ENCODE peak calls at places on chromosomes 5 and 9, in ten cellular contexts. One of them, this sample, is unnamed.
A peak's percentile ranks its signal among the peaks of the same experiment; 100 is the strongest.

GRCh38 chr9:83920469-83920941 is 727 bp downstream of the KIF27 start:
- DNase-seq in M059J: peak; percentile 71
- DNase-seq in WTC11: no peak
- DNase-seq in heart left ventricle: no peak
- DNase-seq in non-pigmented ciliary epithelial cell: no peak
- DNase-seq in nucleus accumbens: peak; percentile 64
- DNase-seq in activated naive CD4-positive, alpha-beta T cell: no peak
- DNase-seq in AG08396: no peak
- DNase-seq in left ventricle myocardium superior: no peak
- DNase-seq in activated T-cell treated with anti-CD3 and anti-CD28 coated beads, Interleukin-2, amount 50 U/mL, for 1 hour: no peak
- DNase-seq in this sample: no peak

GRCh38 chr9:9912459-9912858 is 700.3 kb downstream of the PTPRD start:
- DNase-seq in M059J: no peak
- DNase-seq in WTC11: no peak
- DNase-seq in heart left ventricle: no peak
- DNase-seq in non-pigmented ciliary epithelial cell: no peak
- DNase-seq in nucleus accumbens: no peak
- DNase-seq in activated naive CD4-positive, alpha-beta T cell: no peak
- DNase-seq in AG08396: no peak
- DNase-seq in left ventricle myocardium superior: no peak
- DNase-seq in activated T-cell treated with anti-CD3 and anti-CD28 coated beads, Interleukin-2, amount 50 U/mL, for 1 hour: no peak
- DNase-seq in this sample: no peak

GRCh38 chr5:73312146-73312871 is 136.3 kb downstream of the FOXD1 start:
- DNase-seq in M059J: peak; percentile 96
- DNase-seq in WTC11: peak; percentile 37
- DNase-seq in heart left ventricle: no peak
- DNase-seq in non-pigmented ciliary epithelial cell: peak; percentile 97
- DNase-seq in nucleus accumbens: no peak
- DNase-seq in activated naive CD4-positive, alpha-beta T cell: no peak
- DNase-seq in AG08396: peak; percentile 53
- DNase-seq in left ventricle myocardium superior: no peak
- DNase-seq in activated T-cell treated with anti-CD3 and anti-CD28 coated beads, Interleukin-2, amount 50 U/mL, for 1 hour: no peak
- DNase-seq in this sample: no peak

GRCh38 chr9:81759680-81760215 is 70.4 kb upstream of the TLE1 start:
- DNase-seq in M059J: peak; percentile 96
- DNase-seq in WTC11: no peak
- DNase-seq in heart left ventricle: no peak
- DNase-seq in non-pigmented ciliary epithelial cell: peak; percentile 96
- DNase-seq in nucleus accumbens: no peak
- DNase-seq in activated naive CD4-positive, alpha-beta T cell: no peak
- DNase-seq in AG08396: peak; percentile 86
- DNase-seq in left ventricle myocardium superior: no peak
- DNase-seq in activated T-cell treated with anti-CD3 and anti-CD28 coated beads, Interleukin-2, amount 50 U/mL, for 1 hour: no peak
- DNase-seq in this sample: no peak

GRCh38 chr5:128825826-128826225 is 139.5 kb upstream of the SLC27A6 start:
- DNase-seq in M059J: no peak
- DNase-seq in WTC11: no peak
- DNase-seq in heart left ventricle: no peak
- DNase-seq in non-pigmented ciliary epithelial cell: no peak
- DNase-seq in nucleus accumbens: no peak
- DNase-seq in activated naive CD4-positive, alpha-beta T cell: no peak
- DNase-seq in AG08396: no peak
- DNase-seq in left ventricle myocardium superior: no peak
- DNase-seq in activated T-cell treated with anti-CD3 and anti-CD28 coated beads, Interleukin-2, amount 50 U/mL, for 1 hour: no peak
- DNase-seq in this sample: no peak

GRCh38 chr9:88535226-88535931 is 401 bp downstream of the NXNL2 start:
- DNase-seq in M059J: no peak
- DNase-seq in WTC11: peak; percentile 55
- DNase-seq in heart left ventricle: no peak
- DNase-seq in non-pigmented ciliary epithelial cell: no peak
- DNase-seq in nucleus accumbens: peak; percentile 7
- DNase-seq in activated naive CD4-positive, alpha-beta T cell: no peak
- DNase-seq in AG08396: no peak
- DNase-seq in left ventricle myocardium superior: peak; percentile 46
- DNase-seq in activated T-cell treated with anti-CD3 and anti-CD28 coated beads, Interleukin-2, amount 50 U/mL, for 1 hour: peak; percentile 21
- DNase-seq in this sample: peak; percentile 69

GRCh38 chr5:152246401-152246800 is 158.7 kb downstream of the NMUR2 start:
- DNase-seq in M059J: peak; percentile 21
- DNase-seq in WTC11: peak; percentile 71
- DNase-seq in heart left ventricle: peak; percentile 32
- DNase-seq in non-pigmented ciliary epithelial cell: no peak
- DNase-seq in nucleus accumbens: no peak
- DNase-seq in activated naive CD4-positive, alpha-beta T cell: no peak
- DNase-seq in AG08396: peak; percentile 4
- DNase-seq in left ventricle myocardium superior: peak; percentile 38
- DNase-seq in activated T-cell treated with anti-CD3 and anti-CD28 coated beads, Interleukin-2, amount 50 U/mL, for 1 hour: no peak
- DNase-seq in this sample: no peak

GRCh38 chr9:16871358-16872151 is 1.1 kb upstream of the BNC2 start:
- DNase-seq in M059J: peak; percentile 76
- DNase-seq in WTC11: peak; percentile 63
- DNase-seq in heart left ventricle: peak; percentile 63
- DNase-seq in non-pigmented ciliary epithelial cell: peak; percentile 61
- DNase-seq in nucleus accumbens: peak; percentile 44
- DNase-seq in activated naive CD4-positive, alpha-beta T cell: no peak
- DNase-seq in AG08396: peak; percentile 82
- DNase-seq in left ventricle myocardium superior: peak; percentile 69
- DNase-seq in activated T-cell treated with anti-CD3 and anti-CD28 coated beads, Interleukin-2, amount 50 U/mL, for 1 hour: no peak
- DNase-seq in this sample: peak; percentile 80

GRCh38 chr5:40904205-40904993 is 4.9 kb upstream of the C7 start:
- DNase-seq in M059J: peak; percentile 83
- DNase-seq in WTC11: peak; percentile 68
- DNase-seq in heart left ventricle: peak; percentile 65
- DNase-seq in non-pigmented ciliary epithelial cell: peak; percentile 30
- DNase-seq in nucleus accumbens: peak; percentile 19
- DNase-seq in activated naive CD4-positive, alpha-beta T cell: no peak
- DNase-seq in AG08396: peak; percentile 63
- DNase-seq in left ventricle myocardium superior: peak; percentile 50
- DNase-seq in activated T-cell treated with anti-CD3 and anti-CD28 coated beads, Interleukin-2, amount 50 U/mL, for 1 hour: no peak
- DNase-seq in this sample: no peak

GRCh38 chr9:5918460-5918859 is 27.8 kb downstream of the MLANA start:
- DNase-seq in M059J: no peak
- DNase-seq in WTC11: no peak
- DNase-seq in heart left ventricle: no peak
- DNase-seq in non-pigmented ciliary epithelial cell: no peak
- DNase-seq in nucleus accumbens: no peak
- DNase-seq in activated naive CD4-positive, alpha-beta T cell: no peak
- DNase-seq in AG08396: no peak
- DNase-seq in left ventricle myocardium superior: no peak
- DNase-seq in activated T-cell treated with anti-CD3 and anti-CD28 coated beads, Interleukin-2, amount 50 U/mL, for 1 hour: no peak
- DNase-seq in this sample: no peak

GRCh38 chr5:92838253-92838652 is 742.8 kb downstream of the NR2F1-AS1 start:
- DNase-seq in M059J: peak; percentile 58
- DNase-seq in WTC11: no peak
- DNase-seq in heart left ventricle: no peak
- DNase-seq in non-pigmented ciliary epithelial cell: no peak
- DNase-seq in nucleus accumbens: no peak
- DNase-seq in activated naive CD4-positive, alpha-beta T cell: no peak
- DNase-seq in AG08396: no peak
- DNase-seq in left ventricle myocardium superior: no peak
- DNase-seq in activated T-cell treated with anti-CD3 and anti-CD28 coated beads, Interleukin-2, amount 50 U/mL, for 1 hour: no peak
- DNase-seq in this sample: no peak

GRCh38 chr5:146089287-146089686 is 16.1 kb downstream of the PLAC8L1 start:
- DNase-seq in M059J: no peak
- DNase-seq in WTC11: no peak
- DNase-seq in heart left ventricle: no peak
- DNase-seq in non-pigmented ciliary epithelial cell: no peak
- DNase-seq in nucleus accumbens: no peak
- DNase-seq in activated naive CD4-positive, alpha-beta T cell: no peak
- DNase-seq in AG08396: no peak
- DNase-seq in left ventricle myocardium superior: no peak
- DNase-seq in activated T-cell treated with anti-CD3 and anti-CD28 coated beads, Interleukin-2, amount 50 U/mL, for 1 hour: no peak
- DNase-seq in this sample: no peak

GRCh38 chr5:78065663-78066062 is 228.8 kb downstream of the AP3B1 start:
- DNase-seq in M059J: peak; percentile 9
- DNase-seq in WTC11: peak; percentile 40
- DNase-seq in heart left ventricle: no peak
- DNase-seq in non-pigmented ciliary epithelial cell: no peak
- DNase-seq in nucleus accumbens: no peak
- DNase-seq in activated naive CD4-positive, alpha-beta T cell: no peak
- DNase-seq in AG08396: no peak
- DNase-seq in left ventricle myocardium superior: no peak
- DNase-seq in activated T-cell treated with anti-CD3 and anti-CD28 coated beads, Interleukin-2, amount 50 U/mL, for 1 hour: no peak
- DNase-seq in this sample: no peak